ENCODE peak calls at places on chromosome 20, in seven cellular contexts. M, L, D, I, Q, F and X are unnamed samples.

GRCh38 chr20:56710577-56711465 is 81.7 kb downstream of the TFAP2C start:
- DNase-seq in I (no peak), Q (no peak), L (no peak), M (no peak), D (no peak), F (no peak), X (no peak)

GRCh38 chr20:53321596-53321995 is 272.0 kb downstream of the ZNF217 start:
- DNase-seq in I (no peak), Q (no peak), F (no peak), M (no peak), L (no peak), D (no peak), X (no peak)

GRCh38 chr20:47125553-47126373 is 230.7 kb downstream of the ZMYND8 start:
- DNase-seq in D (no peak), F (no peak), L (no peak), I (no peak), Q (no peak), M (no peak), X (peak)

GRCh38 chr20:878511-879307 is 37.4 kb downstream of the ANGPT4 start:
- DNase-seq in M (peak), F (no peak), L (no peak), D (no peak), Q (peak), I (no peak), X (no peak)

GRCh38 chr20:44204156-44204831 is 6.3 kb downstream of the OSER1 start:
- DNase-seq in F (no peak), I (no peak), M (peak), D (no peak), L (peak), Q (no peak), X (no peak)

GRCh38 chr20:33674294-33675126 is at the start of gene NECAB3:
- DNase-seq in F (peak), I (peak), Q (peak), L (peak), M (peak), D (peak), X (peak)

GRCh38 chr20:23826541-23827018 is at the start of gene CST2:
- DNase-seq in I (no peak), M (no peak), L (no peak), Q (no peak), D (no peak), F (no peak), X (no peak)

GRCh38 chr20:48910360-48910781 is 11.1 kb upstream of the ARFGEF2 start:
- DNase-seq in M (peak), Q (no peak), D (no peak), L (no peak), F (no peak), I (no peak), X (no peak)

GRCh38 chr20:36491901-36492617 is 49.3 kb upstream of the MYL9 start:
- DNase-seq in L (no peak), I (no peak), F (no peak), M (peak), D (no peak), Q (peak), X (no peak)

GRCh38 chr20:58553166-58553696 is 38.0 kb upstream of the APCDD1L start:
- DNase-seq in Q (no peak), L (no peak), D (peak), I (no peak), F (no peak), M (no peak), X (no peak)

GRCh38 chr20:32017711-32018251 is 7.5 kb downstream of the CCM2L start:
- DNase-seq in F (no peak), Q (no peak), D (no peak), M (no peak), L (peak), I (no peak), X (peak)

GRCh38 chr20:34558320-34559202 is at the start of gene MAP1LC3A:
- DNase-seq in M (peak), I (peak), L (peak), F (peak), D (peak), Q (peak), X (peak)

GRCh38 chr20:39853664-39854063 is 835.4 kb downstream of the MAFB start:
- DNase-seq in I (no peak), D (no peak), M (no peak), L (no peak), Q (no peak), F (no peak), X (peak)

GRCh38 chr20:19913927-19914614 is 103.1 kb upstream of the NAA20 start:
- DNase-seq in F (no peak), M (peak), Q (no peak), D (no peak), I (no peak), L (no peak), X (no peak)

GRCh38 chr20:44460795-44461141 is 14.9 kb upstream of the TTPAL start:
- DNase-seq in D (no peak), L (no peak), Q (peak), I (no peak), M (peak), F (no peak), X (no peak)

GRCh38 chr20:44837949-44838348 is 27.6 kb upstream of the RIMS4 start:
- DNase-seq in L (no peak), M (no peak), Q (no peak), I (no peak), D (no peak), F (no peak), X (peak)

GRCh38 chr20:549720-550496 is 6.3 kb upstream of the CSNK2A1 start:
- DNase-seq in Q (no peak), F (no peak), I (no peak), L (no peak), D (no peak), M (no peak), X (no peak)

GRCh38 chr20:49508435-49509199 is 26.1 kb upstream of the KCNB1 start:
- DNase-seq in F (no peak), M (peak), I (no peak), L (no peak), D (no peak), Q (no peak), X (no peak)

GRCh38 chr20:50977066-50978045 is 18.7 kb downstream of the MOCS3 start:
- DNase-seq in L (no peak), D (no peak), M (no peak), I (no peak), Q (no peak), F (no peak), X (peak)

GRCh38 chr20:43839793-43840199 is 74.9 kb upstream of the TOX2 start:
- DNase-seq in D (no peak), M (no peak), Q (no peak), I (no peak), F (no peak), L (no peak), X (no peak)

GRCh38 chr20:3686867-3687321 is 5.1 kb upstream of the ADAM33 start:
- DNase-seq in Q (no peak), I (peak), L (peak), D (peak), F (no peak), M (no peak), X (no peak)

GRCh38 chr20:8176276-8176675 is 44.2 kb downstream of the PLCB1 start:
- DNase-seq in F (no peak), M (no peak), I (no peak), L (no peak), Q (no peak), D (no peak), X (no peak)

GRCh38 chr20:50690979-50691584 is at the start of gene RIPOR3:
- DNase-seq in F (no peak), M (no peak), I (peak), Q (peak), L (no peak), D (peak), X (peak)

GRCh38 chr20:49579874-49580817 is 12.2 kb upstream of the PTGIS start:
- DNase-seq in D (peak), I (no peak), F (no peak), Q (no peak), L (no peak), M (peak), X (no peak)

GRCh38 chr20:44730441-44730840 is 15.2 kb upstream of the KCNK15 start:
- DNase-seq in I (no peak), L (no peak), M (peak), D (no peak), Q (no peak), F (no peak), X (no peak)

DNA sequence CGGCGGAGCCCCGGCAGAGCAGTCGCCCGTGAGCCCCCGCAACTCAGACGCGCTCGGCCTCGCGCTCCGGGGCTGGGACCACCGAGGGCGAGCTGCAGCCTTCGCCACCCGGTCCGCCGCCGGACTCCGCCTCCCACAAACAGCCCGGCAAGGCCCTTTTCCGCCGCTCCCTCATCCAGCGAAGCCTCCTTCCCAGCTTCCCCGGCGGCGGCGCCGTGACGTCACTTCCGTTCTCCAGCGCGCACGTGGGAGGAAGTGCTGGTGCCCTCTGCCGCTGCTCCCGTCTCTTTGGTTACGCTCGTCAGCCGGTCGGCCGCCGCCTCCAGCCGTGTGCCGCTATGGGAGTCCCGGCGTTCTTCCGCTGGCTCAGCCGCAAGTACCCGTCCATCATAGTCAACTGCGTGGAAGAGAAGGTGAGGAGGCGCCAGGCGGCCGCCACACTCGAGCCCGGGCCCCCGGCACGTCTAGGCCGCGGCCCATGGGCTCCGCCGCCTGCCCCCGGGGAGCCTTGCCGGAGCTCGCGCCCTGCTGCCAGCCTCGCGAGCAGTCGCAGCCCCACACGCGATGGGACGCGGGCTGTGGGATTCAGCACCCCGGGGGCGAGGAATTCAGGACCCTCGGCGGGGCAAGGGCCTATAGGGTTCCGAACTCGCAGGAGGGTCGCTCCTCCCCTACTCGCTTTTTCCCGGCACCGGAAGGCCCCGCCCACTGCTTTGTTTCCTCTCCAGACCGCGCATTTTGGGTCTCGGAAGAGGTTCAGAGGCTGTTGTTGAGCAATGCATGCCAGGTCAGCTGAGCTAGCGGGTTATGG is at the start of gene XRN2:
- DNase-seq in M (peak), F (peak), I (peak), D (peak), L (peak), Q (peak), X (peak)
- TF ChIP-seq CTCF in M (no peak), F (no peak), I (no peak), D (peak), L (no peak), Q (no peak), X (no peak)

GRCh38 chr20:18853216-18853615 is 39.6 kb downstream of the SCP2D1 start:
- DNase-seq in Q (no peak), D (no peak), I (no peak), L (no peak), F (no peak), M (no peak), X (no peak)

GRCh38 chr20:18852318-18852717 is 38.7 kb downstream of the SCP2D1 start:
- DNase-seq in D (no peak), F (no peak), L (no peak), Q (no peak), M (no peak), I (no peak), X (no peak)

GRCh38 chr20:18851556-18852098 is 38.0 kb downstream of the SCP2D1 start:
- DNase-seq in M (no peak), F (no peak), D (no peak), Q (no peak), I (no peak), L (no peak), X (no peak)

GRCh38 chr20:18847226-18847625 is 33.6 kb downstream of the SCP2D1 start:
- DNase-seq in Q (no peak), M (no peak), L (no peak), D (no peak), I (no peak), F (no peak), X (no peak)

GRCh38 chr20:18849131-18849530 is 35.5 kb downstream of the SCP2D1 start:
- DNase-seq in I (no peak), D (no peak), F (no peak), Q (no peak), L (no peak), M (no peak), X (no peak)
- TF ChIP-seq CTCF in I (no peak), D (no peak), F (no peak), Q (no peak), L (no peak), M (no peak), X (no peak)

DNA sequence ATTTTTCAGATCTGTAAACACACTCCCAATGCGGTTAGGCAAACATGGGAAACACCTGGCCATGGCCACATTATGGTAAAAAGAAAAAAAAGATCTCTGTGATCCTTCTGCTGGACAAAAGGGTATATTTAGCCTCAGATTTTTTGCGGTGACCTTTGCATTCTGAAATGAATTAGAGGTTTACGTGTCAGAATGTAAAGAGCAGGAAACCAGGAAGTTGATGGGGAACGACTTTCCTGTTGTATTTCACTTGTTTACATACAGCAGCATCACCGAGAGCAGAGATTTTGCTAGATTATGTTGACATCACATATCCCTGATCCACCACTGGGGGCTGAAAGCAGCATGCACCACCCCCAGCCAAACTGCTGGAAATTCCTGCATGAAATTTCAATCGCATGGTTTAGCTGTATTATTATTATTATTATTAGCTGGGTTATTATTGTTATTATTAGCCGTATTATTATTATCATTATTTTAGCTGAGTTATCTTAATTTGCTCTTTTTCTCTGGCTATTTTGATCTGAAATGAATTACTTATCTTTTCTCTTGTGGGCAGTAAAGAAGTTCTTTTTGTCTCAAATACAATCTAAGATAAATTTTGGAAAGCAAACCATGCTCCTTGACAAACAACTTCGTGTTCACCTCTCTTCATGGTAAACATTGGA is 189.4 kb downstream of the ZFP64 start:
- DNase-seq in L (no peak), F (no peak), D (no peak), I (no peak), Q (peak), M (peak), X (no peak)
- TF ChIP-seq CTCF in L (no peak), F (no peak), D (no peak), I (no peak), Q (peak), M (peak), X (peak)

DNA sequence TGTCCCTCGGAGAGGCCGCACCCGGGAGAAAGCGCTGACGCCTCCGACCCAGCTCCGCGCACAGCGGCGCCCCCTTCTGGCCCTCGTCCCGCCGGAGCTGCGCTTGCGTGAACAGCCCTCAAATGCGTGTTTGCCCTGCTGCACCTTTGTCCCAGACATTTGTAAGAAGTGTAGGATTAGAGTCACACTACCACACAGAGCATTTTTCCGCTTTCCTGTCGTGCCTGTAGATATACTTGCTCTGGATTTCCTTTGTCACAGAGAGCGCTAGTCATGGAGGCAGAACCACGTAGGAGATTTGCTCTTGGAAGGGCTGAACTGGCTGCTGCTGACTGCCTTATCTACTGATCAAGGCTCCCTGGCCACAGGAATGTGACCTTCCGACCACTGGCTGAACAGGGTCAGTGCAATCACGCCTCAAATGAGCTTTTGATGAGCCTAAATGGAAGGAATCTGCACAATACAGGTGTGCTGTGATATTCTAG is 62.3 kb downstream of the PAX1 start:
- DNase-seq in D (no peak), M (no peak), I (no peak), L (peak), F (peak), Q (peak), X (peak)
- TF ChIP-seq CTCF in D (no peak), M (no peak), I (no peak), L (no peak), F (no peak), Q (peak), X (peak)

GRCh38 chr20:63223121-63223825 is 7.3 kb upstream of the YTHDF1 start:
- DNase-seq in I (no peak), F (peak), D (no peak), M (peak), Q (peak), L (peak), X (no peak)
- TF ChIP-seq CTCF in I (peak), F (peak), D (peak), M (peak), Q (peak), L (peak), X (peak)

DNA sequence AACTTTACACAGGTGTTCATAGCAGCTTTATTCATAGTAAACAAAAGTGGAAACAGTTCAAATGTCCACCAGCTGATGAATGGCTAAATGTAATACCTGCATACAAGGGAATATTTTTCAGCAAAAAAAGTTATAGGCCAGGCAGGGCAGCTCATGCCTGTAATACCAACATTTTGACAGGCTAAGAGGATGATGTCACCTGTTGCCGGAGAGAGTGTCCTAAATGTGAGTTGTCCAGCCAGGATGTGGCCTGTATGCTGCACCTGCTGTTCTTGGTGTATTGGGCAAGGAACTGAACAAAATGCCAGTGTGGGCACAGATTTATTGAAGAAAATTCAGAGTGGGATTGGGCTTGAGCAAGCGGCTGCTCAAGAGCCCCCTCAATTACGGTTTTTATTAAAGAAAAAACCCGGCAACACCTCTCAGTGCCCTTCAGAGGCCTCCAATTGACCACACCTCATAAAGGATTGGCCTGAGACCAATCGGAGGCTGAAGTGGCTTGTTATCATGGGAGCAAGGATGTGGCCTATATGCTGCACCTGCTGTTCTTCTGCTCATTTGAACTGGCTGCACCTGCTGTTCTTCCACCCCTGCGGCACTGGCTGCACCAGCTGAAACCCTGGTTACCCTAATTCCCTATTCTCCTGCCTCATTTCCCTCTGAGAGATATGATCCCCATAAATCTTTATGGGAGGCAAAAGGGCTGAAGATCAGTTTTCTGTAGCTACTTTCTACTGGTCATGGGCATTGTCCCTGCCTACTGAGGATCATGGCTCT is 164.3 kb upstream of the PROKR2 start:
- DNase-seq in I (no peak), M (no peak), F (no peak), Q (no peak), L (no peak), D (no peak), X (no peak)
- TF ChIP-seq CTCF in I (no peak), M (no peak), F (no peak), Q (no peak), L (no peak), D (no peak), X (no peak)

GRCh38 chr20:22623211-22623610 is 38.8 kb upstream of the FOXA2 start:
- DNase-seq in D (no peak), Q (no peak), F (peak), M (peak), I (no peak), L (peak), X (no peak)
- TF ChIP-seq CTCF in D (no peak), Q (peak), F (no peak), M (no peak), I (no peak), L (no peak), X (no peak)

GRCh38 chr20:9411833-9412232 is 102.6 kb upstream of the LAMP5 start:
- DNase-seq in L (no peak), D (no peak), F (no peak), M (no peak), Q (no peak), I (no peak), X (no peak)

GRCh38 chr20:9409352-9409751 is 105.0 kb upstream of the LAMP5 start:
- DNase-seq in M (peak), D (no peak), Q (no peak), F (no peak), I (no peak), L (no peak), X (no peak)

GRCh38 chr20:9409981-9410380 is 104.4 kb upstream of the LAMP5 start:
- DNase-seq in F (no peak), M (no peak), D (no peak), I (no peak), Q (no peak), L (no peak), X (no peak)

GRCh38 chr20:9407805-9408421 is 106.5 kb upstream of the LAMP5 start:
- DNase-seq in F (no peak), Q (peak), D (peak), I (no peak), M (peak), L (peak), X (peak)

GRCh38 chr20:9408422-9409300 is 105.7 kb upstream of the LAMP5 start:
- DNase-seq in F (no peak), I (no peak), L (no peak), D (no peak), M (peak), Q (no peak), X (no peak)
- TF ChIP-seq CTCF in F (peak), I (no peak), L (no peak), D (no peak), M (no peak), Q (no peak), X (peak)